ENCODE peak calls at places on chromosomes 13 and 19, in nine cellular contexts. W is NT2/D1; I is tibial artery; N is HCT116; C is suprapubic skin; X is aorta; Y is cardiac muscle cell; T is effector memory CD4-positive, alpha-beta T cell; L is A549. Q is an unnamed sample.

GRCh38 chr19:50639121-50640112 is at the start of gene SYT3:
- DNase-seq in N (no peak), W (no peak), T (no peak), Y (peak; percentile 80), C (no peak), X (peak; percentile 82), I (no peak), L (peak; percentile 55), Q (peak; percentile 28)

GRCh38 chr19:35555301-35556005 is 8.0 kb downstream of the ATP4A start:
- DNase-seq in N (peak; percentile 40), L (peak; percentile 86), X (no peak), Y (peak; percentile 23), I (no peak), C (no peak), W (peak; percentile 23), T (no peak), Q (no peak)

GRCh38 chr13:26557393-26558073 is at the start of gene WASF3:
- DNase-seq in C (peak; percentile 97), I (peak; percentile 96), W (peak; percentile 82), N (peak; percentile 38), L (peak; percentile 78), X (peak; percentile 97), T (no peak), Y (peak; percentile 97), Q (peak; percentile 96)

GRCh38 chr19:18479964-18480723 is 41.7 kb downstream of the ELL start:
- DNase-seq in I (peak; percentile 90), W (no peak), N (no peak), Y (no peak), T (no peak), L (no peak), X (peak; percentile 88), C (peak; percentile 92), Q (no peak)

GRCh38 chr19:51417107-51417806 is at the start of gene SIGLEC10:
- DNase-seq in W (no peak), I (no peak), T (no peak), Y (no peak), L (no peak), N (no peak), C (no peak), X (peak; percentile 80), Q (peak; percentile 18)

GRCh38 chr19:43562698-43563241 is 12.6 kb downstream of the XRCC1 start:
- DNase-seq in L (no peak), Y (no peak), I (peak; percentile 89), C (no peak), X (peak; percentile 90), W (no peak), N (no peak), T (peak; percentile 72), Q (peak; percentile 83)

GRCh38 chr13:37960427-37960826 is 90.9 kb upstream of the TRPC4 start:
- DNase-seq in Y (no peak), T (no peak), X (no peak), N (no peak), L (no peak), W (no peak), I (no peak), C (no peak), Q (no peak)

GRCh38 chr19:18894254-18895037 is 1.5 kb downstream of the CERS1 start:
- DNase-seq in C (no peak), X (no peak), Y (no peak), W (no peak), N (no peak), L (no peak), T (no peak), I (peak; percentile 61), Q (no peak)

DNA sequence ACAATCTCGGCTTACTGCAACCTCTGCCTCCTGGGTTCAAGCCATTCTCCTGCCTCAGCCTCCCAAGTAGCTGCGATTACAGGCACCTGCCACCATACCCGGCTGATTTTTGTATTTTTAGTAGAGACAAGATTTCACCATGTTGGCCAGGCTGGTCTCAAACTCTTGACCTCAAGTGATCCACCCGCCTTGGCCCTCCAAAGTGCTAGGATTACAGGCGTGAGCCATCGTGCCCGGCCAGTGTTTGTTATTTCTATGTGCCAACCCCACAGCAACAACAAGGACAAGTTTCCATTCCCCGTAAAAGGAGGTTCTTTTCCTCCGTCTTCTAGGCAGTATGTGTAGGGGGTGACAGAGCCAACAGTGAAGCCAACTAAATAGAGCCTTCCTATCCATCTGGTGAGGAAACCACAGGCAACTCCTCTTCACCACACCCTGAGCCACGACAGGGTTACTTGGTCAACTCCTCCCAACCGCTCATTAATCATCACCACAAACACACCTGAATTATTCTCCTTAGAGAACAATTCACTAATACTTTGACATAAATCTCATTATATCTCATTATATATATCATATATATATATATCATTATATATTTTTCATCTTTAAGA is 25.5 kb downstream of the FOXO1 start:
- DNase-seq in Y (no peak), C (no peak), X (no peak), T (peak; percentile 15), W (no peak), L (no peak), N (no peak), I (no peak), Q (no peak)
- H3K4me1 ChIP-seq in Y (peaks cover 18% of the 10 kb centered on the region), C (peaks cover 55% of the 10 kb centered on the region), X (peaks cover 4% of the 10 kb centered on the region), T (peaks cover 40% of the 10 kb centered on the region), W (peaks cover 6% of the 10 kb centered on the region), L (peaks cover 17% of the 10 kb centered on the region), N (peaks cover 8% of the 10 kb centered on the region), I (peaks cover 46% of the 10 kb centered on the region), Q (peaks cover 81% of the 10 kb centered on the region)

GRCh38 chr19:1168562-1168873 is 5.5 kb downstream of the SBNO2 start:
- DNase-seq in W (no peak), Y (no peak), I (no peak), X (no peak), C (no peak), L (no peak), N (no peak), T (no peak), Q (no peak)

GRCh38 chr19:1168877-1169791 is 4.9 kb downstream of the SBNO2 start:
- DNase-seq in C (peak; percentile 82), L (peak; percentile 73), W (no peak), N (no peak), T (no peak), I (no peak), Y (no peak), X (peak; percentile 79), Q (no peak)

GRCh38 chr19:1167687-1168561 is 6.1 kb downstream of the SBNO2 start:
- DNase-seq in Y (no peak), C (peak; percentile 78), T (no peak), L (no peak), W (no peak), I (no peak), X (no peak), N (no peak), Q (no peak)

GRCh38 chr19:1164684-1165531 is 9.2 kb downstream of the SBNO2 start:
- DNase-seq in I (no peak), C (peak; percentile 77), X (no peak), T (no peak), Y (no peak), L (no peak), W (no peak), N (no peak), Q (no peak)

GRCh38 chr19:1166872-1167573 is 7.0 kb downstream of the SBNO2 start:
- DNase-seq in I (no peak), X (peak; percentile 73), T (no peak), N (no peak), Y (no peak), C (peak; percentile 85), L (no peak), W (no peak), Q (no peak)
- H3K4me1 ChIP-seq in I (peaks cover 8% of the 10 kb centered on the region), X (no peaks in the 10 kb centered on the region), T (peaks cover 3% of the 10 kb centered on the region), N (peaks cover 42% of the 10 kb centered on the region), Y (peaks cover 13% of the 10 kb centered on the region), C (peaks cover 81% of the 10 kb centered on the region), L (peaks cover 44% of the 10 kb centered on the region), W (peaks cover 67% of the 10 kb centered on the region), Q (peaks cover 37% of the 10 kb centered on the region)

DNA sequence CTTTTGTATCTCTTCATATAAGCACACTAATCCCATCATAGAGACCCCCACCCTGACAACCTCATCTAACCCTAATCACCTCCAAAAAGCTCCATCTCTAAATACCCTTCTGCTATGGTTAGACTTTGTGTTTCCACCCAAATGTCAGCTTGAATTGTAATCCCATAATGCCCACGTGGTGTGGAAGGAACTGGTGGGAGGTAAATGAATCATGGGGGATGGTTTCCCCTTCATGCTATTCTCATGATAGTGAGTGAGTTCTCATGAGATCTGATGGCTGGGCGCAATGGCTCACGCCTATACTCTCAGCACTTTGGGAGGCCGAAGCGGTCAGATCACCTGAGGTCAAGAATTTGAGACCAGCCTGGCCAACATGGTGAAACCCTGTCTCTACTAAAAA is 2.5 kb downstream of the VMAC start:
- DNase-seq in W (no peak), T (no peak), C (no peak), N (no peak), Y (no peak), L (no peak), I (no peak), X (no peak), Q (no peak)
- H3K4me1 ChIP-seq in W (peaks cover 1% of the 10 kb centered on the region), T (peaks cover 13% of the 10 kb centered on the region), C (peaks cover 34% of the 10 kb centered on the region), N (peaks cover 23% of the 10 kb centered on the region), Y (peaks cover 5% of the 10 kb centered on the region), L (peaks cover 5% of the 10 kb centered on the region), I (peaks cover 19% of the 10 kb centered on the region), X (no peaks in the 10 kb centered on the region), Q (peaks cover 22% of the 10 kb centered on the region)

GRCh38 chr19:41415154-41415571 is 12.0 kb downstream of the B3GNT8 start:
- DNase-seq in T (no peak), W (no peak), X (no peak), I (no peak), L (no peak), N (no peak), C (no peak), Y (no peak), Q (no peak)
- H3K4me1 ChIP-seq in T (no peaks in the 10 kb centered on the region), W (no peaks in the 10 kb centered on the region), X (no peaks in the 10 kb centered on the region), I (no peaks in the 10 kb centered on the region), L (no peaks in the 10 kb centered on the region), N (no peaks in the 10 kb centered on the region), C (peaks cover 13% of the 10 kb centered on the region), Y (no peaks in the 10 kb centered on the region), Q (peaks cover 24% of the 10 kb centered on the region)

DNA sequence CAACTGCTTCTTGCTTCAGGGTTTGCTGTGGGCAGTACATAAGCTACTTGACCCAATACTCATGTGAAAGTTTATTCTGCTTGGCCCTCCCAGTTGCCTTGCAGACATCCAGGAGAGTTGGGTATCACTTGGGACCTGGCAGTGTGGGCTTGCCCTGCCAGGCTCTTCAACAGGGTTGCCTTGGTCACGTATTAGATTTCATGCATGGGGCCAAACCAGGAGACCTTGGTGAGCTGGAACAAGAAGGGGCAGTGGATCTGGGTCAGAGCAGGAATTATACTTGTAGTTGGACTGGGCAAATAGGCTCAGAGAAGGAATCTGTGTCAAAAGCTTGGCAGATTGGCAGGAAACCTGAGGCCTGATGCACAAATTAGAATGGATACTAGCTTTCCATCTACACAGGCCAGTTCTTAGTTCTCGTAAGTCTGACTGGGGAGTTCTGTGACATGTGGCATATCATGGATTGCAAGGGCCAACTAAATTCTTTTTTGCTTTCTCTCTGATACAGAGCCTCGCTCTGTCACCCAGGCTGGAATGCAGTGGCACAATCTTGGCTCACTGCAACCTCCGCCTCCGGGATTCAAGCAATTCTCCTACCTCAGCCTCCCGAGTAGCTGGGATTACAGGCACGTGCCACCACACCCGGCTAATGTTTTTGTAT is 192.6 kb upstream of the SERP2 start:
- DNase-seq in T (no peak), X (no peak), L (no peak), I (no peak), C (no peak), Y (no peak), W (no peak), N (no peak), Q (no peak)
- H3K4me1 ChIP-seq in T (no peaks in the 10 kb centered on the region), X (no peaks in the 10 kb centered on the region), L (no peaks in the 10 kb centered on the region), I (no peaks in the 10 kb centered on the region), C (no peaks in the 10 kb centered on the region), Y (peaks cover 4% of the 10 kb centered on the region), W (no peaks in the 10 kb centered on the region), N (peaks cover 7% of the 10 kb centered on the region), Q (no peaks in the 10 kb centered on the region)